ENCODE peak calls at places on chromosomes 11 and 22, in four cellular contexts. Q is K562, E is H1, D is HepG2. X is an unnamed sample.

GRCh38 chr22:26615149-26615548 is 2.7 kb downstream of the CRYBB1 start:
- DNase-seq in D (no peak), E (no peak), Q (no peak), X (no peak)

GRCh38 chr22:28410050-28410816 is 269.4 kb downstream of the TTC28 start:
- DNase-seq in E (no peak), Q (no peak), D (no peak), X (no peak)

GRCh38 chr11:125072961-125073590 is 10.0 kb downstream of the SLC37A2 start:
- DNase-seq in Q (no peak), D (no peak), E (no peak), X (no peak)

GRCh38 chr11:43574949-43575915 is 105.3 kb upstream of the HSD17B12 start:
- DNase-seq in Q (no peak), D (no peak), E (peak), X (peak)

GRCh38 chr11:16606784-16607674 is 131.4 kb upstream of the C11orf58 start:
- DNase-seq in D (no peak), E (peak), Q (peak), X (no peak)

GRCh38 chr11:110251837-110252236 is 44.6 kb downstream of the RDX start:
- DNase-seq in D (no peak), E (no peak), Q (no peak), X (peak)

GRCh38 chr22:29313126-29314071 is 2.1 kb downstream of the RASL10A start:
- DNase-seq in Q (peak), E (peak), D (no peak), X (peak)

GRCh38 chr11:45930951-45931563 is 8.6 kb downstream of the LARGE2 start:
- DNase-seq in E (no peak), D (no peak), Q (no peak), X (no peak)

GRCh38 chr11:109859325-109859724 is 233.9 kb upstream of the ZC3H12C start:
- DNase-seq in Q (no peak), E (no peak), D (peak), X (no peak)

GRCh38 chr11:72975778-72976520 is 161.7 kb downstream of the ATG16L2 start:
- DNase-seq in D (peak), Q (no peak), E (no peak), X (no peak)

GRCh38 chr11:120974980-120975379 is 48.9 kb upstream of the TBCEL start:
- DNase-seq in E (no peak), D (no peak), Q (no peak), X (no peak)

GRCh38 chr11:72522186-72522585 is 87.9 kb upstream of the CLPB start:
- DNase-seq in Q (no peak), E (no peak), D (no peak), X (no peak)

GRCh38 chr11:110173775-110174644 is 80.8 kb downstream of the ZC3H12C start:
- DNase-seq in E (peak), D (peak), Q (peak), X (peak)

GRCh38 chr11:28727254-28727653 is 619.1 kb downstream of the METTL15 start:
- DNase-seq in D (no peak), E (no peak), Q (no peak), X (no peak)

GRCh38 chr22:46585340-46586122 is 34.7 kb upstream of the GRAMD4 start:
- DNase-seq in Q (no peak), D (no peak), E (peak), X (no peak)

GRCh38 chr22:50180727-50181521 is 4.8 kb upstream of the TRABD start:
- DNase-seq in E (no peak), D (no peak), Q (no peak), X (no peak)

GRCh38 chr22:44192811-44193536 is 12.2 kb downstream of the PARVG start:
- DNase-seq in Q (no peak), E (no peak), D (no peak), X (no peak)

GRCh38 chr22:50731811-50732624 is 6.0 kb upstream of the ACR start:
- DNase-seq in Q (peak), D (peak), E (peak), X (peak)

GRCh38 chr11:64298966-64299846 is 952 bp upstream of the CATSPERZ start:
- DNase-seq in D (no peak), Q (no peak), E (peak), X (no peak)

GRCh38 chr22:30314918-30315317 is 11.8 kb downstream of the TBC1D10A start:
- DNase-seq in E (no peak), Q (peak), D (no peak), X (no peak)

GRCh38 chr11:71183878-71184277 is 68.5 kb downstream of the SHANK2 start:
- DNase-seq in Q (no peak), D (no peak), E (no peak), X (no peak)

GRCh38 chr11:113242767-113243397 is 71.5 kb upstream of the TTC12 start:
- DNase-seq in E (no peak), Q (no peak), D (no peak), X (no peak)

GRCh38 chr11:68461284-68461861 is 821 bp downstream of the PPP6R3 start:
- DNase-seq in D (no peak), E (no peak), Q (no peak), X (peak)

GRCh38 chr11:123718075-123718868 is 23.2 kb downstream of the ZNF202 start:
- DNase-seq in Q (no peak), E (no peak), D (no peak), X (no peak)

GRCh38 chr11:61700221-61700620 is 20.0 kb downstream of the DAGLA start:
- DNase-seq in Q (peak), E (no peak), D (peak), X (peak)

GRCh38 chr22:29310863-29311339 is 4.5 kb downstream of the GAS2L1 start:
- DNase-seq in Q (peak), D (peak), E (peak), X (peak)

GRCh38 chr11:13221722-13222121 is 55.9 kb upstream of the BMAL1 start:
- DNase-seq in Q (no peak), D (no peak), E (no peak), X (no peak)

GRCh38 chr11:42338056-42338455 is 878.6 kb upstream of the LRRC4C start:
- DNase-seq in E (no peak), Q (no peak), D (no peak), X (no peak)

GRCh38 chr11:103317118-103317517 is 207.9 kb downstream of the DYNC2H1 start:
- DNase-seq in D (no peak), Q (no peak), E (no peak), X (no peak)

GRCh38 chr11:59263225-59263894 is 50.6 kb upstream of the MPEG1 start:
- DNase-seq in Q (no peak), E (peak), D (peak), X (no peak)

GRCh38 chr11:131275580-131275979 is 94.8 kb upstream of the NTM start:
- DNase-seq in E (no peak), D (no peak), Q (no peak), X (no peak)

GRCh38 chr22:16563555-16564520 is 28.8 kb downstream of the CCT8L2 start:
- DNase-seq in Q (no peak), E (no peak), D (no peak), X (no peak)

GRCh38 chr11:63179446-63180068 is 35.5 kb upstream of the SLC22A24 start:
- DNase-seq in Q (no peak), E (no peak), D (no peak), X (no peak)

GRCh38 chr22:22556995-22557925 is 1.8 kb downstream of the PRAME start:
- DNase-seq in Q (peak), E (no peak), D (no peak), X (peak)

GRCh38 chr22:49958961-49959781 is 1.4 kb upstream of the PIM3 start:
- DNase-seq in D (peak), E (no peak), Q (peak), X (no peak)

GRCh38 chr11:76161261-76161961 is 44.9 kb downstream of the WNT11 start:
- DNase-seq in D (no peak), E (no peak), Q (peak), X (no peak)

GRCh38 chr11:109302591-109303334 is 119.2 kb upstream of the C11orf87 start:
- DNase-seq in E (no peak), D (no peak), Q (no peak), X (no peak)

GRCh38 chr22:27809226-27809625 is 7.7 kb upstream of the MN1 start:
- DNase-seq in E (no peak), Q (no peak), D (no peak), X (no peak)

GRCh38 chr11:70220136-70220535 is 17.0 kb downstream of the FADD start:
- DNase-seq in D (no peak), Q (no peak), E (no peak), X (no peak)

GRCh38 chr22:37082251-37082650 is 27.3 kb downstream of the TMPRSS6 start:
- DNase-seq in E (no peak), Q (no peak), D (no peak), X (no peak)
- TF ChIP-seq RNF2 in E (no peak), Q (no peak), D (no peak), X (no peak)

DNA sequence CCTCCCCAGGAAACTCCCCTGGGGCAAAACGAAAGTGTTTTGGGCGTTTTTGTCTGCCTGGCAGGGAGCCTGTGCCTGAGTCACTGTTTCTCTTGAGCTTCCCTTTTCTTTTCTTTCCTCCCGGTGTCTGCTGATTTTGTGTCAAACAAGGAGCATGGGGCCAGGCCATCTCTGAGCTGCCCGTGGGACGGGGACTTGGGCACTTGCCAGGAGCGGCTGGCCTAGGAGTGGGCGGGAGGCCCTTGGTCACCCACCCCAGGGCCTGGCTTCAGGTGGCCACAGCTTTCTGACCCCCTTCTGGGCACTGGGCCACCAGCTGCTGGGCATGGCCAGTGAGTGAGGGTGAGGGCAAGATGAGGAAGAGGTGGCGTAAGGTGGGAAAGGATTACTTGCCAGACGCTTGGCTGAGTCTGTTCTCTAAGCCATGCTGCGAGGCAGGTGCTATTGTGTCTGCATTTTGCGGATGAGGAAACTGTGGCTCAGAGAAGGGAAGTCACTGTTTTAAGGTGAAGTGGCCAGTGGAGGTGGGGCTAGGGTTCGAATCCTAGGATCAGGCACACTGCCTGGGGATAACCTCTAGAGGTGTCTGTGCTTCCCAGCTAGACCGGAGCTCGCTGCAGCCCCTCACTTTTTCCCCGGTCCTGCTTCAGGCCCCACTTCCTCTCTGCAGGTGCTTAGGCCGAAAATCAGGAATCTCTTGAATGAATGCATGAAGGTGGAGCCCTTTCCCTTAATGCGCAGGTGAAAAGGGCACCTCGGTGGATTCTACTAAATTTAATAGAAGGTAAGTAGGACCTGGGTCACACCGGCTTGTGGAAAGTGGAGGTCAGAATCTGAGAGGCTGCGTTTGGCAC is 7.8 kb upstream of the NFAM1 start:
- DNase-seq in Q (no peak), E (no peak), D (no peak), X (no peak)
- TF ChIP-seq RNF2 in Q (no peak), E (no peak), D (no peak), X (no peak)

DNA sequence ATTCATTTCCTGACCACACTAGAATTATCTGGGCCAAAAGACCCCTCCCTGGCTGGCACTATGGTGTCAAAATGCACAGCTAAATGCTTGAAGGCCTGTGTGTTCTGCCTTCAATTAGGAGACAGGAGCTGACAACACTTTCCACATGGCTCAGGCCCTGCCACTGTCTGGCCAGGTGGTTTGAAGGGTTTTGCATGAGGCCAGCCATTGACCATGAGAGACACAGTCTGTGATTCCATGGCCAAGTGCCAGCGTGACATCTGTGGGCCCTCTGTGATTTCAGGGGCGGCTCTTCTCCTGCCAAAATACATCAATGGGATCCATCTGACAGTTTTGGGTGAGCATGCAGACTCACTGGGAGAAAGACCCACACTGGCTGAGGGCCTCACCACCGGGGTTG is 20.8 kb upstream of the NAV2 start:
- DNase-seq in D (no peak), E (no peak), Q (no peak), X (no peak)
- TF ChIP-seq RNF2 in D (no peak), E (no peak), Q (no peak), X (no peak)

GRCh38 chr22:45207981-45208664 is 32.6 kb downstream of the KIAA0930 start:
- DNase-seq in D (no peak), E (no peak), Q (no peak), X (no peak)
- TF ChIP-seq RNF2 in D (no peak), E (no peak), Q (no peak), X (no peak)

DNA sequence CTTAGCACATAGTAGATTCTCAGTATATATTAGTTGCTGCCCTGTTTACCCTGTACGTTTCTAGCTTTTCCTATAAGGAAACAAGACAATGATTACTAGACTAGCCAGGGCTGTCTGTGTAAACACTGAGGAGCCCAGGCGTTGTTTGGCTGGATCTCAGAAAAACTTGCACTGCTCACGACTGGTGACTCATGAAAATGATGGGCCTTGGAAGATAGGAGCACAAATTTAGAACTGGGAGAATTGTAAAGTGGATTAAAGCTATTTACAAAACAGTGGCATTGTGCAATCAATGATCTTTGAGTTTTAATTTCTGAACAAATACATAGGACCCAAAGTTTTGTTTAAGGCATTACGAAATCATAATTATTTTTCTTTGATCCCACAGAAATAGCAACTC is 276.9 kb downstream of the FAM76B start:
- DNase-seq in E (no peak), Q (no peak), D (peak), X (peak)
- TF ChIP-seq RNF2 in E (no peak), Q (no peak), D (no peak), X (no peak)

DNA sequence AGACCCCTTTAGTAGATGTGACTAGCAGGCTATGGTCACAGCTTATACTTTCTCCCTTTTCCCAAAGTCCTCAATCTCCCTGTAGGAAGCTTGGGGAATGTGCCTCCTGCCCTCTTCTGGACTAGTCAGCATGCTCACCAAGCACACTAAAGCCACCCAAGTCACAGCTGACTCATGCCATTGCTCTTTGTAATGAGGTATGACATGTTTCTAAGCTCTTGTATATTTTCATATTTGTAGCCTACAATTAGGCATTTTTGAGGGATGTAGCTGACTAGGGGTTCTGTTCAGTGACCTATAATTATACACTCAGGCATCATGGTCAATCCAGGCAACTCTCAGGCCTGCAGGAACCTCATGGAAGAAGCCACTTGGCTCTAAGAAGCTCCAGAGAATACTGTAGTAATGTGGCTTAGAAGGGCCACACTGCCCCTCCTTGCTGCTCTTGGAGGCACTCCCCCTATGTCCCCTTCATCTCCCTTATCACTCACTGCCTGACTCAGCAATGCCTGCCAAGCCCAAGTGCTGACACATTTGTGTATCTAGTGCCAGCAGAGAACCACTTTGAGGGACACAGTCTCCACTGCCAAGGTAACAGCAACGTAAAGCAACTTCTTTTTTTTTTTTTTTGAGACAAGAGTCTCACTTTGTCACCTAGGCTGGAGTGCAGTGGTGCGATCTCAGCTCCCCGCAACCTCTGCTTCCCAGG is 86.2 kb downstream of the RPL27A start:
- DNase-seq in Q (peak), E (no peak), D (peak), X (no peak)
- TF ChIP-seq RNF2 in Q (no peak), E (no peak), D (no peak), X (no peak)

GRCh38 chr11:9176136-9176535 is 84.7 kb upstream of the SCUBE2 start:
- DNase-seq in D (no peak), Q (no peak), E (no peak), X (no peak)
- TF ChIP-seq RNF2 in D (no peak), Q (no peak), E (no peak), X (no peak)